ENCODE peak calls at places on chromosomes 6 and 20, in eight cellular contexts. Z is sigmoid colon, Q is stomach, U is body of pancreas, H is right lobe of liver, F is ovary, C is IMR-90, T is prostate gland. M is an unnamed sample. For H3K4me1, the result is how much of the 10 kb centered on the place peaks cover.

GRCh38 chr20:53660078-53660909 is 66.7 kb upstream of the ZNF217 start:
- DNase-seq in U (no peak), C (peak), Z (peak), H (no peak), F (peak), T (no peak), Q (no peak), M (no peak)

GRCh38 chr6:157613011-157613522 is 210.0 kb upstream of the SNX9 start:
- DNase-seq in Q (no peak), C (peak), H (no peak), U (no peak), F (no peak), Z (no peak), T (no peak), M (peak)

GRCh38 chr6:158409451-158409850 is 97.2 kb downstream of the TULP4 start:
- DNase-seq in Z (no peak), T (no peak), H (no peak), Q (no peak), U (no peak), C (peak), F (peak), M (no peak)

GRCh38 chr6:89925826-89926225 is 31.6 kb downstream of the GJA10 start:
- DNase-seq in Q (no peak), T (no peak), Z (no peak), U (no peak), F (no peak), C (peak), H (no peak), M (no peak)

GRCh38 chr6:46528956-46529750 is 37.9 kb upstream of the RCAN2 start:
- DNase-seq in C (no peak), U (no peak), Z (no peak), H (no peak), T (no peak), F (no peak), Q (no peak), M (no peak)

GRCh38 chr6:143607168-143607567 is 70.6 kb upstream of the PHACTR2 start:
- DNase-seq in Z (no peak), T (no peak), H (no peak), Q (no peak), U (no peak), C (no peak), F (no peak), M (no peak)

GRCh38 chr6:53654745-53655240 is 10.8 kb downstream of the KLHL31 start:
- DNase-seq in H (no peak), Q (no peak), U (no peak), C (no peak), T (no peak), F (no peak), Z (no peak), M (no peak)

GRCh38 chr6:138719011-138719635 is 54.4 kb upstream of the CCDC28A start:
- DNase-seq in Z (no peak), H (no peak), C (peak), U (no peak), F (no peak), T (no peak), Q (no peak), M (no peak)

GRCh38 chr20:25000268-25000801 is 7.8 kb upstream of the APMAP start:
- DNase-seq in F (peak), U (peak), Q (peak), H (no peak), T (peak), C (peak), Z (peak), M (peak)

GRCh38 chr6:7047966-7048365 is 59.8 kb upstream of the RREB1 start:
- DNase-seq in Z (no peak), T (no peak), Q (no peak), H (no peak), F (no peak), C (peak), U (no peak), M (no peak)

GRCh38 chr6:17289491-17290106 is 8.4 kb downstream of the RBM24 start:
- DNase-seq in Z (peak), F (no peak), T (peak), U (peak), Q (no peak), C (peak), H (no peak), M (peak)

GRCh38 chr6:119147101-119148053 is 68.9 kb upstream of the FAM184A start:
- DNase-seq in T (no peak), F (peak), U (no peak), C (peak), Z (peak), Q (peak), H (no peak), M (peak)

GRCh38 chr6:106735136-106735535 is 105.8 kb downstream of the QRSL1 start:
- DNase-seq in T (no peak), Z (no peak), Q (no peak), C (no peak), H (no peak), F (no peak), U (no peak), M (no peak)

GRCh38 chr6:99431901-99432300 is 6.8 kb upstream of the PNISR start:
- DNase-seq in C (no peak), U (no peak), Q (no peak), F (no peak), H (no peak), T (no peak), Z (no peak), M (no peak)

GRCh38 chr20:35597186-35597585 is 18.4 kb upstream of the SPAG4 start:
- DNase-seq in T (no peak), Z (no peak), H (no peak), C (no peak), U (no peak), F (no peak), Q (no peak), M (no peak)

GRCh38 chr20:34581341-34582189 is 23.0 kb downstream of the MAP1LC3A start:
- DNase-seq in F (no peak), C (peak), Z (no peak), U (no peak), T (no peak), Q (no peak), H (no peak), M (peak)

GRCh38 chr20:43534791-43535350 is 24.0 kb upstream of the SGK2 start:
- DNase-seq in T (no peak), Q (no peak), H (no peak), C (no peak), U (no peak), Z (no peak), F (no peak), M (no peak)

GRCh38 chr20:43535370-43536004 is 23.3 kb upstream of the SGK2 start:
- DNase-seq in Q (no peak), F (no peak), C (no peak), U (no peak), Z (no peak), T (no peak), H (no peak), M (no peak)

GRCh38 chr20:43536817-43537440 is 21.9 kb upstream of the SGK2 start:
- DNase-seq in U (no peak), H (no peak), Z (no peak), T (no peak), Q (no peak), C (peak), F (no peak), M (peak)

GRCh38 chr20:43537921-43538854 is 20.6 kb upstream of the SGK2 start:
- DNase-seq in C (peak), Q (peak), U (peak), F (peak), T (peak), H (no peak), Z (no peak), M (peak)

GRCh38 chr20:43536041-43536816 is 22.6 kb upstream of the SGK2 start:
- DNase-seq in C (no peak), U (no peak), Z (no peak), F (no peak), T (no peak), Q (no peak), H (no peak), M (no peak)
- H3K4me3 ChIP-seq in C (no peak), U (no peak), Z (no peak), F (no peak), T (no peak), Q (no peak), H (no peak), M (no peak)

GRCh38 chr6:25010917-25011625 is 75.3 kb upstream of the RIPOR2 start:
- DNase-seq in H (no peak), U (no peak), C (peak), F (no peak), T (no peak), Q (no peak), Z (no peak), M (no peak)

GRCh38 chr6:25008707-25009106 is 72.9 kb upstream of the RIPOR2 start:
- DNase-seq in F (no peak), Z (no peak), Q (no peak), C (no peak), H (no peak), U (no peak), T (no peak), M (no peak)

GRCh38 chr6:25010166-25010565 is 74.4 kb upstream of the RIPOR2 start:
- DNase-seq in F (no peak), Z (no peak), U (no peak), T (no peak), Q (no peak), C (no peak), H (no peak), M (no peak)

GRCh38 chr6:25007269-25007699 is 71.5 kb upstream of the RIPOR2 start:
- DNase-seq in C (no peak), F (no peak), U (no peak), Z (no peak), Q (no peak), H (no peak), T (no peak), M (no peak)

DNA sequence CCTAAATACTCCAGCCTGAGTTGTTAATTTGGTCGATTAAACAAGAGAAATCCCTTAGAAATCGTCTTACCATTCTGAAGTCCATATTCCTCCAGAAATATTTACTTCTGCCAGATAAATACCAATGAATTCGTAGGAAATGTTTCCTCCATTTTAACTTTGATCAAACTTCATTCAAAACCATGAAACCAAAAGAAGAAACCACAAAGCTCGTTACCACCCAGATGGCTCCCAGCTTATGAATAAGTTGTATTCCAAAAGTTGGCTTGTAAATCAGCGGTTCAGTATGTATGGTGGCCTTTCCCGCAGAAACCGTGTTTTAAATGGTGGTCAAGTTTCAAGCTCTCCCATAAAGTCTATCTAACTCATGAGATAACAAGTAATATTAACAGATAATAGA is 73.6 kb upstream of the RIPOR2 start:
- DNase-seq in T (no peak), F (no peak), C (no peak), H (no peak), Z (no peak), Q (no peak), U (no peak), M (no peak)
- H3K4me1 ChIP-seq in T (under half), F (under half), C (under half), H (under half), Z (under half), Q (under half), U (under half), M (under half)

GRCh38 chr6:31838968-31839367 is 11.4 kb downstream of the HSPA1B start:
- DNase-seq in U (no peak), F (no peak), C (no peak), Z (no peak), H (no peak), Q (no peak), T (no peak), M (no peak)

GRCh38 chr6:31847276-31847978 is 15.2 kb downstream of the NEU1 start:
- DNase-seq in F (no peak), Q (no peak), T (no peak), C (no peak), H (no peak), U (no peak), Z (no peak), M (no peak)

GRCh38 chr6:31842056-31842455 is 14.5 kb downstream of the HSPA1B start:
- DNase-seq in T (no peak), Q (no peak), U (no peak), H (no peak), F (no peak), C (no peak), Z (no peak), M (no peak)

DNA sequence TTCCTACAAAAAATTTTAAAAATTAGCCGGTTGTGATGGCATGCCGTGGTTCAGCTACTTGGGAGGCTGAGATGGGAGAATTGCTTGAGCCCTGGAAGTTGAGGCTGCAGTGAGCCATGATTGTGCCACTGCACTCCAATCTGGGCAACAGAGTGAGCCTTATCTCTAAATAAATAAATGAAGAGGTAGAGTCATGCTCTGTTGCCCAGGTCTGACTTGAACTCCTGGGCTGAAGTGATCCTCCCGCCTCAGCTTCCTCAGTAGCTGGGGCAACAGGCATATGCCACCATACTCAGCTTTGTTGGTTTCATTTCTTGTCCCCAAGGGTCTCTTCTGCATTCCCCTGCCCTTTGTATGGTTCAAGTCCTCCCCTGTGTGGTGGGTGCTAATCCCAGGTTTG is 17.0 kb downstream of the HSPA1B start:
- DNase-seq in F (no peak), T (no peak), H (no peak), Z (no peak), U (no peak), Q (no peak), C (no peak), M (no peak)
- TF ChIP-seq POLR2A in F (no peak), T (no peak), H (no peak), Z (no peak), U (no peak), Q (no peak), C (no peak), M (no peak)

DNA sequence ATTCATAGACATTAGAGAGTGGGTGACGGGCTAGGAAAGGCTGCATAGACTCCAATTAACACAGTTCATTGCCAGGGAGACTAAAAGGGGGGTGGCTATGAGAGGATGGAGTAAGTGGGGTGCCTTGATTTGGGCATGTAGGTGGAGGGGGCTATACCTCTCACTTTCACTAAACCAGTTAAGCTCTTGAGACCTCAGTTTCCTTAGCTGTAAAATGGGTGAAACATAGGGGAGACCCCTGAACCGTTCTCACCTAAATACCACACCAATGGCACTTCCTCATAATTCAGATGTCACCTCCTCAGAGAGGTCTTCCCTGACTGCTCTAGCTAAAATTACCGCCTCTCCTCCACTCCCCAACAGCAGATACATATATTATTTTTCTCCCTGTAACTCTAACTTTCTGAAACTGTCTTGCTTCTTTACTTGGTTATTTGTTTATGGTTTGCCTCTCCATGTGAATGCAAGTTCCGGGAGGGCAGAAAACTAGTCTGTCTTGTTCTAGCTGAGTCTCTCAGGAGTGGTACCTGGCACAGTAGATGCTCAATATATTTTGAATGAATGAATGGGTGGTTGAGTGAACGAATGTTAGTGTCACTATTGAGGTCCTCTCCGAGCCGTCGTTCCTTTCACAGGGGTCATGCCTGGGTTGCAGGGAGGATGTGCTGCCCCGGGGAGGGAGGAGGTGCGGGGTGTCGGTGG is 615 bp upstream of the EYA2 start:
- DNase-seq in Z (no peak), Q (no peak), U (no peak), F (no peak), T (peak), H (no peak), C (no peak), M (no peak)
- H3K4me3 ChIP-seq in Z (peak), Q (peak), U (no peak), F (peak), T (peak), H (no peak), C (peak), M (no peak)

DNA sequence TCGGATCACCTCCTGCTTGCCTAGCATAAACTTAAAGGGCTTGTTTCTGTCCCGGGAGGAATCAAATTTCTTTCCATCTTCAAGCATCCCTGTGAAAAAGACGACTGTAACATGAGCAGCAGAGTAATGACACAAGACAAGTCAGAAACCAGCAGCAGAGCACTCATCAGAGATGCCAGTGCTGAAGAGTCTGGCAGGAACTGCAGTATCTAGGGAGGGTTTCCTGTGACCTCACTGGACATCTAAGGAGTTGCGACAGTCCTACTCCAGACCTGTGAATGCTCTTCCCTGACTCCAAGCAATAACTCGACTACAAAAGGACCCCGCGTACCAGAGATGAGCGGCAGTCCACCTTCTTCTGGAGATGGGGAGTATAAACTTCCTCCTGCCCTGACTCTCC is 17.3 kb downstream of the FKBP1A start:
- DNase-seq in T (no peak), C (peak), U (no peak), Z (no peak), F (no peak), Q (no peak), H (no peak), M (no peak)
- H3K4me1 ChIP-seq in T (under half), C (under half), U (under half), Z (half or more), F (under half), Q (half or more), H (under half), M (half or more)